ENCODE peak calls at places on chromosomes 6 and 20, in five cellular contexts. O is spleen, S is HCT116, P is stomach, D is endothelial cell of umbilical vein. M is an unnamed sample.

GRCh38 chr20:25341716-25342680 is 48.6 kb downstream of the ABHD12 start:
- DNase-seq in S (no peak), O (no peak), P (no peak), D (no peak), M (no peak)

GRCh38 chr6:39706819-39707218 is 18.4 kb downstream of the KIF6 start:
- DNase-seq in O (no peak), S (no peak), P (no peak), D (no peak), M (no peak)

GRCh38 chr20:37319120-37319717 is 26.7 kb upstream of the SRC start:
- DNase-seq in S (no peak), D (no peak), P (no peak), O (no peak), M (no peak)

GRCh38 chr6:36686668-36687513 is 8.4 kb downstream of the CDKN1A start:
- DNase-seq in D (no peak), O (no peak), S (no peak), P (no peak), M (no peak)

GRCh38 chr6:9380568-9380967 is 945.2 kb upstream of the SLC35B3 start:
- DNase-seq in D (no peak), P (no peak), S (no peak), O (no peak), M (no peak)

GRCh38 chr6:12010635-12011275 is 1.4 kb upstream of the HIVEP1 start:
- DNase-seq in D (no peak), S (no peak), P (peak; percentile 66), O (peak; percentile 94), M (peak; percentile 96)

GRCh38 chr20:31661625-31662371 is 24.1 kb downstream of the COX4I2 start:
- DNase-seq in P (peak; percentile 86), O (peak; percentile 95), S (peak; percentile 40), D (peak; percentile 75), M (no peak)

GRCh38 chr20:18904624-18905023 is 91.0 kb downstream of the SCP2D1 start:
- DNase-seq in P (no peak), O (no peak), S (peak; percentile 1), D (no peak), M (peak; percentile 62)

GRCh38 chr20:63377256-63378114 is 16.3 kb upstream of the CHRNA4 start:
- DNase-seq in S (no peak), D (no peak), P (no peak), O (no peak), M (no peak)

GRCh38 chr6:12022903-12023522 is 10.9 kb downstream of the HIVEP1 start:
- DNase-seq in S (no peak), O (no peak), D (no peak), P (no peak), M (no peak)

DNA sequence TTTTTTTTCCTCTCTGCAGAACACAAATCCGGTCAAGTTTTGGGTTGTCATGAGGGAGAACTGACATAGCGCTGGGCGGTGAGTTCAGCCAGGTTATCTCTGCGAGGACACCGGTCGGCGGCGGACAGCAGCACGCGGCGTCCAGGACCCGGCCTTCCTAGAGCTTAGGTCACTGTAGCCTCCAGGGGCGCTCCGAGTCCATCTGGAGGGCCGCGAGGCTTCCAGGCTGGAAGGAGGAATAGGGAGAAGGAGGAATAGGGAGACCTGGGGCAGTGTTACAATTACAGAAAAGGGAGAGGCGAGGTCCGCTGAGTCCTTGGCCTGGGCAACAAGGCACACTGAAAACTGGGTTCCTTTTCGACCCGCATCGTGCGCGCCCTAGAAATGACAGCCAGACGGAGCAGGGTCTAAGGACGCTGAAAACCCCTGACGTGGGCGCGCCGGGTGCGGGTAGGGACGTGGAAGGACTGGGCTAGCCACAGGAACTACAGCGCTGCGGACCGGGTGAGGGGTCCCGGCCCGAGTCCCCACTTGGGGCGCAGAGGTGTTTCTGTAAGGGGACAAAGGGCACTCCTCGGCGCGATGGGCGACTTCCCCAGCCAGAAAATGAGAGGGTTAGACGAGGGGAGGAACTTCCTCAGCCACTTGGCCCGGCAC is 536 bp upstream of the FNDC1 start:
- DNase-seq in P (peak; percentile 38), S (no peak), O (no peak), D (peak; percentile 42), M (no peak)
- TF ChIP-seq CTCF in P (no peak), S (no peak), O (no peak), D (peak; percentile 25), M (peak; percentile 12)

DNA sequence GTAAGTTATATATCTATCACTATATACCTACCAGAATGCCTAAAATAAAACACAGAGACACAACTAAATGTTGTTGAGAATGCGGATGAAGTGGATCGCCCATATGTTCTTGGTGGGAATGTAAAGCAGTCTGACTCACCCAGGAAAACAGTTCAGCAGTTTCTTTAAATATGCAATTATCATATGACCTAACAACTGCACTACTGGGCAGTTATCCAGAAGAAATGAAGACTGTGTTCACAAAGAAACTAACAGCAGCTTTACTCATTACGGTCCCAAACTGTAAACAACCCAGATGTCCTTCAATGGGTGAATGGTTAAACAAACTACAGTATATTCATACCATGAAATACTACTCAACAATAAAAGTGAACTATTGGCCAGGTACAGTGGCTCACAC is 14.3 kb upstream of the ZC3H12D start:
- DNase-seq in P (no peak), S (no peak), O (no peak), D (peak; percentile 57), M (no peak)
- TF ChIP-seq POLR2AphosphoS5 in P (no peak), S (no peak), O (no peak), D (no peak), M (no peak)

GRCh38 chr6:142324111-142324510 is 22.3 kb downstream of the ADGRG6 start:
- DNase-seq in O (no peak), S (no peak), D (no peak), P (no peak), M (no peak)

GRCh38 chr6:142321451-142321850 is 19.6 kb downstream of the ADGRG6 start:
- DNase-seq in S (no peak), D (no peak), P (no peak), O (no peak), M (no peak)

GRCh38 chr6:142323377-142323776 is 21.6 kb downstream of the ADGRG6 start:
- DNase-seq in S (no peak), P (no peak), O (no peak), D (no peak), M (no peak)

GRCh38 chr6:142322066-142322465 is 20.3 kb downstream of the ADGRG6 start:
- DNase-seq in S (no peak), D (no peak), O (no peak), P (no peak), M (no peak)

DNA sequence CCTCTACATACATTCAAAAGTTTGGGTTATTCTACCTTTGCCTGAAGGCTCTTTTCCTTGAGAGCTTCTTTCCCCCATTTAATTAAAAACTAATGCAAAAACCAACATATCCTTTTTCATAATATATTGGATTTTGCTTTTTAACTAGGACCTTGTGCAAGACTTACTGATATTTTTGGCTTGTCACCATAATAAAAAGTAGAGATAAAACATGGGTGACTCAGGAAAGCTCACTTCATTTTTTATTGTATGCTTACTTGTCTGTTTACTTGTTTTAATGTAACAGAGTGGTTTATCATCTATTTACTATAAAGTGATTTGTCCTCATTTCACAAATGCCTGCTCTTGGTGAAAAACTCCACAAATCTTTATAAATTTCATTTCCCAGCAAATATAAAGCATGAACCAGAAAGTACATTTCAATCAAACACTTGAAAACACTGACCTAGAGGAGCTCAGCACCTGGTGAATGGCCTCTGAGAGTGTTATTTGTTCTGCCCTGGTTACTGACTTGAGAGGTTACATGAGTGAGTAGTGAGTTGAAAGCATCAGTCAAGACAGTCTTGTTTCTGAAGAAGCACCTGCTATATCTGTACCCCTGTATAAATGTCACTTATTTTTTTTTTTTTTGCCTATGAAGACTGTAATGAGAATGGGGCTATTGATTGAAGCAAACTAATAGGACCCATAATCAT is 20.8 kb downstream of the ADGRG6 start:
- DNase-seq in D (no peak), S (no peak), O (no peak), P (no peak), M (no peak)
- H3K27ac ChIP-seq in D (no peak overlapping the region), S (no peak overlapping the region), O (no peak overlapping the region), P (no peak overlapping the region), M (no peak overlapping the region)

GRCh38 chr20:39269031-39269461 is 306.9 kb downstream of the DHX35 start:
- DNase-seq in D (no peak), S (peak; percentile 13), O (peak; percentile 84), P (peak; percentile 54), M (no peak)
- TF ChIP-seq CTCF in D (peak; percentile 85), S (peak; percentile 56), O (peak; percentile 75), P (peak; percentile 54), M (peak; percentile 81)

DNA sequence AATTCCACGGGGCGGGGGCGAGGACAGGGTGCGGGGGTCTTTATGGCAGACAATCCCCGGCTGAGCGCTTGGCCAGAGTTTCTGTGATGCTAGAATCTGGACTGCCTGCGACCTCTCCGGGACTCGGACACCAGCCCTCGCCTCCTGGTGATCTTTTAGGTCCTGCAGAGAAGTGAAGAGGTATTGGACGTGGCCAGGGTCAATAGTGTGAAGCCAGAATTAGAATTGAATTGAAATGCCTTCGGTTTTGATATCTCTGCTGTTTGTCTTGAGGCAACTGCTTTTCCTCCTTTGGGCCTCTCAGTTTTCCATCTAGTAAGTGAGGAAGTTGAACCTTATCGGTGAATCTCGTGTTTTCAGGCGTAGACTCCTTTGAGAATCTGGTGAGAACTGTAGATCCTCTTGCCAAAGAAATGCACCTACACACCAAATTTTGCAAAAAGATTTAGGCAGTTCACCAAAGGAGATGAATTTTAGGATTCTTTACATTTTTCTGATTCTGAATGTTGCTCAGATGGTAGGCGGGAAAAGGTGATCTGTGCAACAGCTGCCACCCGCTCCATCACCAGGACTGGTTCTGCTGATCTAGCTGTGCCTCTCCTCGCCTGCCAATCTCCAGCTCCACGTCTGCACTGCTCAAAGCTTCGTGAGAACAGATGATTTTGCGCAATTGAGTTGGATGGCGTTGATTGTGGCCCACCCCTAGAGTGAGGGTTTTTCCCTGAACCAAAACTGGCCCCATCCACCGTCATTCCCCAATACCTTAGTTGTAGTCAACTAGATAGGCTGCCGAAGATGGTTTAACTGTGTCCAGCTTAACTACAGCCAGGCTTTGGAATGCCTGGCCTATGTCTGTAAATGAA is 837 bp upstream of the OSER1 start:
- DNase-seq in P (no peak), S (no peak), D (no peak), O (peak; percentile 80), M (no peak)
- TF ChIP-seq POLR2AphosphoS5 in P (no peak), S (no peak), D (no peak), O (no peak), M (no peak)

GRCh38 chr20:43985121-43985520 is 70.5 kb downstream of the TOX2 start:
- DNase-seq in P (no peak), S (no peak), O (no peak), D (no peak), M (no peak)
- H3K27ac ChIP-seq in P (no peak overlapping the region), S (no peak overlapping the region), O (no peak overlapping the region), D (peak overlapping the region; percentile 67), M (no peak overlapping the region)

GRCh38 chr6:161618816-161619454 is 345.1 kb upstream of the AGPAT4 start:
- DNase-seq in O (no peak), S (peak; percentile 10), D (no peak), P (no peak), M (no peak)
- TF ChIP-seq CTCF in O (peak; percentile 8), S (peak; percentile 14), D (no peak), P (no peak), M (no peak)

GRCh38 chr20:10963717-10964266 is 290.0 kb upstream of the JAG1 start:
- DNase-seq in D (peak; percentile 86), O (no peak), P (no peak), S (no peak), M (no peak)

GRCh38 chr20:10970109-10970508 is 296.3 kb upstream of the JAG1 start:
- DNase-seq in P (no peak), O (no peak), D (peak; percentile 50), S (no peak), M (no peak)

GRCh38 chr20:10962937-10963336 is 289.1 kb upstream of the JAG1 start:
- DNase-seq in D (no peak), S (no peak), O (no peak), P (no peak), M (no peak)

GRCh38 chr20:10961651-10962288 is 288.0 kb upstream of the JAG1 start:
- DNase-seq in S (no peak), D (peak; percentile 75), O (no peak), P (no peak), M (no peak)

GRCh38 chr20:10965936-10966470 is 292.2 kb upstream of the JAG1 start:
- DNase-seq in D (no peak), P (no peak), S (no peak), O (no peak), M (no peak)
- TF ChIP-seq POLR2AphosphoS5 in D (no peak), P (no peak), S (no peak), O (no peak), M (no peak)

M was measured in vagina.